ENCODE peak calls at places on chromosome 5, in four cellular contexts. T is fibroblast of lung, Z is astrocyte, L is HCT116. U is an unnamed sample. For H3K27me3, H3K4me1 and H3K36me3, the result is how much of the 10 kb centered on the place peaks cover.

GRCh38 chr5:161847896-161848510 is at the start of gene GABRA1:
- DNase-seq in T (no peak), Z (no peak), L (no peak), U (no peak)

GRCh38 chr5:63085551-63085950 is 506.9 kb downstream of the LRRC70 start:
- DNase-seq in L (no peak), Z (no peak), T (no peak), U (no peak)

GRCh38 chr5:77568082-77568481 is 70.4 kb downstream of the OTP start:
- DNase-seq in L (no peak), T (no peak), Z (no peak), U (no peak)

GRCh38 chr5:65809817-65810531 is 88.0 kb downstream of the NLN start:
- DNase-seq in Z (peak), T (peak), L (no peak), U (no peak)

GRCh38 chr5:3786165-3786564 is 190.5 kb downstream of the IRX1 start:
- DNase-seq in L (no peak), T (no peak), Z (no peak), U (no peak)

GRCh38 chr5:83474986-83475385 is 3.4 kb downstream of the VCAN start:
- DNase-seq in T (no peak), Z (no peak), L (no peak), U (no peak)

GRCh38 chr5:6675784-6676499 is 37.3 kb upstream of the TENT4A start:
- DNase-seq in Z (no peak), L (no peak), T (no peak), U (no peak)

GRCh38 chr5:6905883-6906282 is 192.7 kb downstream of the TENT4A start:
- DNase-seq in T (no peak), Z (no peak), L (no peak), U (no peak)

GRCh38 chr5:129698661-129699060 is 49.2 kb upstream of the MINAR2 start:
- DNase-seq in L (no peak), T (no peak), Z (no peak), U (no peak)

GRCh38 chr5:76816110-76816831 is 2.6 kb upstream of the F2RL1 start:
- DNase-seq in T (peak), L (no peak), Z (no peak), U (no peak)

GRCh38 chr5:109844695-109845094 is 155.0 kb downstream of the MAN2A1 start:
- DNase-seq in Z (peak), T (peak), L (no peak), U (no peak)

GRCh38 chr5:57439601-57440000 is 43.0 kb downstream of the ACTBL2 start:
- DNase-seq in L (no peak), T (no peak), Z (no peak), U (no peak)

GRCh38 chr5:88502179-88503064 is 233.8 kb upstream of the TMEM161B start:
- DNase-seq in T (peak), Z (peak), L (no peak), U (no peak)

GRCh38 chr5:10019236-10019635 is 230.5 kb downstream of the ATPSCKMT start:
- DNase-seq in T (no peak), Z (no peak), L (no peak), U (no peak)

GRCh38 chr5:1314564-1314982 is 19.7 kb upstream of the TERT start:
- DNase-seq in L (no peak), Z (no peak), T (no peak), U (no peak)

GRCh38 chr5:79990205-79990597 is 861 bp downstream of the MTX3 start:
- DNase-seq in T (peak), L (no peak), Z (no peak), U (no peak)

GRCh38 chr5:65184780-65185179 is 296.9 kb downstream of the ADAMTS6 start:
- DNase-seq in L (no peak), Z (no peak), T (no peak), U (peak)

GRCh38 chr5:126508251-126508961 is 85.2 kb downstream of the GRAMD2B start:
- DNase-seq in Z (no peak), L (no peak), T (no peak), U (no peak)

GRCh38 chr5:96433066-96433447 is at the start of gene PCSK1:
- DNase-seq in T (peak), L (no peak), Z (peak), U (no peak)

GRCh38 chr5:34552129-34552528 is 104.0 kb upstream of the RAI14 start:
- DNase-seq in T (peak), Z (no peak), L (no peak), U (no peak)

GRCh38 chr5:32083981-32084430 is 90.1 kb downstream of the GOLPH3 start:
- DNase-seq in T (no peak), L (no peak), Z (no peak), U (no peak)

GRCh38 chr5:43573058-43573457 is 16.2 kb upstream of the PAIP1 start:
- DNase-seq in T (peak), L (no peak), Z (peak), U (no peak)

GRCh38 chr5:95866431-95867063 is 44.0 kb upstream of the GLRX start:
- DNase-seq in L (no peak), T (peak), Z (no peak), U (no peak)

GRCh38 chr5:2213121-2213730 is 330.5 kb upstream of the IRX4 start:
- DNase-seq in Z (no peak), T (no peak), L (no peak), U (no peak)

GRCh38 chr5:150058480-150059126 is 27.8 kb downstream of the CSF1R start:
- DNase-seq in T (peak), Z (peak), L (no peak), U (no peak)

GRCh38 chr5:127925916-127926315 is 157.7 kb upstream of the SLC12A2 start:
- DNase-seq in L (peak), Z (peak), T (peak), U (no peak)

GRCh38 chr5:125251703-125252102 is 505.3 kb upstream of the ZNF608 start:
- DNase-seq in L (no peak), T (no peak), Z (no peak), U (no peak)

GRCh38 chr5:73792687-73793320 is 166.8 kb downstream of the ARHGEF28 start:
- DNase-seq in L (peak), T (peak), Z (peak), U (peak)

GRCh38 chr5:95725937-95726810 is 5.0 kb upstream of the RHOBTB3 start:
- DNase-seq in L (no peak), T (peak), Z (peak), U (no peak)

GRCh38 chr5:93909356-93909755 is 168.0 kb upstream of the POU5F2 start:
- DNase-seq in Z (no peak), L (no peak), T (no peak), U (no peak)

GRCh38 chr5:132497488-132497997 is 7.0 kb upstream of the IRF1 start:
- DNase-seq in L (no peak), Z (peak), T (peak), U (no peak)

GRCh38 chr5:68303038-68303738 is 87.6 kb downstream of the PIK3R1 start:
- DNase-seq in T (peak), L (no peak), Z (peak), U (no peak)

GRCh38 chr5:105817906-105818305 is 1852.8 kb downstream of the EFNA5 start:
- DNase-seq in T (no peak), Z (no peak), L (no peak), U (no peak)

GRCh38 chr5:143131983-143132382 is 271.5 kb downstream of the NR3C1 start:
- DNase-seq in L (no peak), Z (no peak), T (no peak), U (no peak)

GRCh38 chr5:157383151-157383810 is 76.7 kb upstream of the NIPAL4 start:
- DNase-seq in L (no peak), Z (no peak), T (no peak), U (no peak)

GRCh38 chr5:108661590-108662219 is 86.0 kb upstream of the FER start:
- DNase-seq in Z (peak), T (peak), L (no peak), U (no peak)

GRCh38 chr5:181054138-181054537 is 14.1 kb downstream of the BTNL9 start:
- DNase-seq in T (no peak), L (no peak), Z (no peak), U (no peak)
- H3K27me3 ChIP-seq in T (under half), L (under half), Z (under half), U (under half)

GRCh38 chr5:155293605-155294178 is 280.1 kb downstream of the KIF4B start:
- DNase-seq in L (no peak), T (no peak), Z (no peak), U (no peak)
- H3K4me1 ChIP-seq in L (under half), T (under half), Z (under half), U (under half)

DNA sequence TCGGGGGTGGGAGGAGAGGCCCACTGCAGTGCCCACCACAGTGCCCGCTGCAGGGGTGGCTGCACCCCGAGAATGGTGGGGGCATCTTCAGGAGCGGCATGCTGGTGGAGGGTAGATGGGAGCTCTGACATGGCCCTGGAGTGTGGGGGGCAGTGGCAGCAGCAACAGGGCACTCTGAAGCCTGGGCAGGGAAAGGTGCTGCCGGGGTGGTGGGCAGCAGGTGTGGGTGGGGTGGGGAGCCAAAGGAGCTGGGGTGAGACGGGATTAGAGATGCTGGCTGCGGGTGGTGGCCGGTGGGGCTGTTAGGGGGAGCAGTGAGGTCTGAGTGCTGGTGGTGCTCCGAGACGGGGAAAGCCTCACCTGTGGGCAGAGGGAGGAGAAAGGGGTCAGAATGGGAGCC is 18.0 kb downstream of the FAM193B start:
- DNase-seq in T (no peak), L (no peak), Z (no peak), U (no peak)
- H3K36me3 ChIP-seq in T (under half), L (under half), Z (under half), U (under half)

DNA sequence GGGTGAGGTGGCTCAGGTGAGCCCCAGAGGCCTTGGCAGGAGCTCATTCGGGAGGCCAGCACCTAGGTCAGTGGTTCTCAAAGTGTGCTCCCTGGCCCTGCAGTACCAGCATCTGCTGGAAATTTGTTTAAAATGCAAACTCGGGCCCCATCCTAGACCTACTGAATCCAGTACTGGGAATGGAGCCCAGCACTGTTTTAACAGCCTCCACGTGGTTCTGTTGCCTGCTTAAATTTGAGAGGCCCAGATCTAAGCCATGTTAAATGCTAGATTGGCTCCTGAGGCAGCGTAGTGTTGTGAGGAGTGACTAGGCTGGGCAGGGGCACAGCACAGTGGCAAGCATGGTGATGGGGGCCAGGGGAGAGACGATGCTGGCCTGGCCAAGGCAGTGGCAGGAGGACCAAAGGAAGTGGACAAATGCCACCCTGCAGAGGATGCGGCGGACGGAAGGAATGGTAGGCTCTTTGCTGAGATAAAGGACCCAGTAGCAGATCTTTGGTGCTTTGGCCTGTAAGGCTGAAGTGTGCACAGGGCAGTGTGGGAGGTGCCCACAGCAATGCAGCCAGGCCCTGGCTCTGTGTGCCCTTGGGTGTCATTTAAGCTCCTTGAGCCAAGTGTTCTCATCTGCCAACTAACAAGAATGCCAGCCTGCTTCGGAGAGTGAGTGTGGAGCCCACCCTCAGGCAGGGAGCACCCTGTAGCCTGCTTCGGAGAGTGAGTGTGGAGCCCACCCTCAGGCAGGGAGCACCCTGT is 4.2 kb downstream of the PRR7 start:
- DNase-seq in T (no peak), Z (no peak), L (no peak), U (no peak)
- H3K27me3 ChIP-seq in T (under half), Z (under half), L (under half), U (under half)

DNA sequence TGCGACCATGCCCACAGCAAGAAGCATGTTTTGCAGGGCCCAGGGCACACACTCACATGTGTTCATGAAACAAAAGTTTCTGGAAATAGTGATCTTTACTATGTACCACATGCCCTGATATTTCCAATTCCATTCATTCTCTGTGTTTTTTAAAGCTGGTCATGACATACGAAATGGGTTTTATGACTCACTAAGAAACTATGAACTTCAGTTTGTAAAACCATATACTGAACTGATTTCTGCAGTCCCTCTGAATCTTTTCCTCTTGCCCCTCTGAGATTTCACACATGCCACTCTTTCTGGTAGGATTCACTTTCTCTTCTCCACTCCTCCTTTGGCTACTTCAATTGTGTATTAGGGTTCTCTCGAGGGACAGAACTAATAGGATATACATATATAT is 416.1 kb upstream of the TRPC7 start:
- DNase-seq in Z (peak), L (no peak), T (peak), U (no peak)
- H3K4me1 ChIP-seq in Z (under half), L (under half), T (under half), U (under half)